ENCODE peak calls at places on chromosomes 7 and 10, in six cellular contexts. One of them, this sample, is unnamed.

GRCh38 chr10:3099291-3100092 is 32.1 kb downstream of the PFKP start:
- DNase-seq in NCI-H1436: no peak
- DNase-seq in stimulated activated CD4-positive, alpha-beta T cell treated with anti-CD3 and anti-CD28 coated beads, TNF-alpha, amount 100 ng/mL, for 1 hour: no peak
- DNase-seq in upper lobe of right lung: no peak
- DNase-seq in NCI-H1694 treated with DMSO at 0.1 percent for 48 hours: no peak
- DNase-seq in EL: peak; percentile 29
- DNase-seq in this sample: no peak

GRCh38 chr10:85124592-85124991 is 796.2 kb downstream of the CCSER2 start:
- DNase-seq in NCI-H1436: no peak
- DNase-seq in stimulated activated CD4-positive, alpha-beta T cell treated with anti-CD3 and anti-CD28 coated beads, TNF-alpha, amount 100 ng/mL, for 1 hour: no peak
- DNase-seq in upper lobe of right lung: no peak
- DNase-seq in NCI-H1694 treated with DMSO at 0.1 percent for 48 hours: peak; percentile 13
- DNase-seq in EL: no peak
- DNase-seq in this sample: no peak

GRCh38 chr7:159118220-159118595 is 26.5 kb downstream of the VIPR2 start:
- DNase-seq in NCI-H1436: no peak
- DNase-seq in stimulated activated CD4-positive, alpha-beta T cell treated with anti-CD3 and anti-CD28 coated beads, TNF-alpha, amount 100 ng/mL, for 1 hour: no peak
- DNase-seq in upper lobe of right lung: no peak
- DNase-seq in NCI-H1694 treated with DMSO at 0.1 percent for 48 hours: no peak
- DNase-seq in EL: no peak
- DNase-seq in this sample: no peak

GRCh38 chr10:47031251-47031952 is 120.2 kb downstream of the PTPN20 start:
- DNase-seq in NCI-H1436: no peak
- DNase-seq in stimulated activated CD4-positive, alpha-beta T cell treated with anti-CD3 and anti-CD28 coated beads, TNF-alpha, amount 100 ng/mL, for 1 hour: no peak
- DNase-seq in upper lobe of right lung: peak; percentile 39
- DNase-seq in NCI-H1694 treated with DMSO at 0.1 percent for 48 hours: no peak
- DNase-seq in EL: peak; percentile 10
- DNase-seq in this sample: peak; percentile 50

GRCh38 chr7:141648276-141649114 is 53.5 kb downstream of the DENND11 start:
- DNase-seq in NCI-H1436: no peak
- DNase-seq in stimulated activated CD4-positive, alpha-beta T cell treated with anti-CD3 and anti-CD28 coated beads, TNF-alpha, amount 100 ng/mL, for 1 hour: no peak
- DNase-seq in upper lobe of right lung: no peak
- DNase-seq in NCI-H1694 treated with DMSO at 0.1 percent for 48 hours: no peak
- DNase-seq in EL: no peak
- DNase-seq in this sample: no peak

GRCh38 chr7:50303082-50303893 is 1.2 kb upstream of the IKZF1 start:
- DNase-seq in NCI-H1436: no peak
- DNase-seq in stimulated activated CD4-positive, alpha-beta T cell treated with anti-CD3 and anti-CD28 coated beads, TNF-alpha, amount 100 ng/mL, for 1 hour: no peak
- DNase-seq in upper lobe of right lung: no peak
- DNase-seq in NCI-H1694 treated with DMSO at 0.1 percent for 48 hours: no peak
- DNase-seq in EL: no peak
- DNase-seq in this sample: no peak

GRCh38 chr7:25541064-25541463 is 312.8 kb upstream of the NPVF start:
- DNase-seq in NCI-H1436: no peak
- DNase-seq in stimulated activated CD4-positive, alpha-beta T cell treated with anti-CD3 and anti-CD28 coated beads, TNF-alpha, amount 100 ng/mL, for 1 hour: no peak
- DNase-seq in upper lobe of right lung: no peak
- DNase-seq in NCI-H1694 treated with DMSO at 0.1 percent for 48 hours: no peak
- DNase-seq in EL: no peak
- DNase-seq in this sample: no peak

GRCh38 chr10:102413053-102413705 is 5.4 kb downstream of the PSD start:
- DNase-seq in NCI-H1436: peak; percentile 85
- DNase-seq in stimulated activated CD4-positive, alpha-beta T cell treated with anti-CD3 and anti-CD28 coated beads, TNF-alpha, amount 100 ng/mL, for 1 hour: no peak
- DNase-seq in upper lobe of right lung: no peak
- DNase-seq in NCI-H1694 treated with DMSO at 0.1 percent for 48 hours: peak; percentile 46
- DNase-seq in EL: no peak
- DNase-seq in this sample: peak; percentile 74

GRCh38 chr7:82600601-82601000 is 157.0 kb upstream of the CACNA2D1 start:
- DNase-seq in NCI-H1436: peak; percentile 41
- DNase-seq in stimulated activated CD4-positive, alpha-beta T cell treated with anti-CD3 and anti-CD28 coated beads, TNF-alpha, amount 100 ng/mL, for 1 hour: no peak
- DNase-seq in upper lobe of right lung: no peak
- DNase-seq in NCI-H1694 treated with DMSO at 0.1 percent for 48 hours: no peak
- DNase-seq in EL: no peak
- DNase-seq in this sample: peak; percentile 22

GRCh38 chr10:73865459-73866442 is 8.6 kb downstream of the CAMK2G start:
- DNase-seq in NCI-H1436: no peak
- DNase-seq in stimulated activated CD4-positive, alpha-beta T cell treated with anti-CD3 and anti-CD28 coated beads, TNF-alpha, amount 100 ng/mL, for 1 hour: no peak
- DNase-seq in upper lobe of right lung: peak; percentile 75
- DNase-seq in NCI-H1694 treated with DMSO at 0.1 percent for 48 hours: no peak
- DNase-seq in EL: no peak
- DNase-seq in this sample: peak; percentile 28

GRCh38 chr7:92650391-92650790 is 60.2 kb upstream of the FAM133B start:
- DNase-seq in NCI-H1436: no peak
- DNase-seq in stimulated activated CD4-positive, alpha-beta T cell treated with anti-CD3 and anti-CD28 coated beads, TNF-alpha, amount 100 ng/mL, for 1 hour: no peak
- DNase-seq in upper lobe of right lung: no peak
- DNase-seq in NCI-H1694 treated with DMSO at 0.1 percent for 48 hours: no peak
- DNase-seq in EL: no peak
- DNase-seq in this sample: no peak

GRCh38 chr10:60280475-60280874 is 109.2 kb downstream of the ANK3 start:
- DNase-seq in NCI-H1436: no peak
- DNase-seq in stimulated activated CD4-positive, alpha-beta T cell treated with anti-CD3 and anti-CD28 coated beads, TNF-alpha, amount 100 ng/mL, for 1 hour: no peak
- DNase-seq in upper lobe of right lung: no peak
- DNase-seq in NCI-H1694 treated with DMSO at 0.1 percent for 48 hours: no peak
- DNase-seq in EL: no peak
- DNase-seq in this sample: no peak

This sample was measured in NAMALWA.